ENCODE peak calls at places on chromosomes 1 and 21, in five cellular contexts. One of them, this sample, is unnamed.

GRCh38 chr1:2413495-2414296 is 1.3 kb upstream of the PEX10 start:
- DNase-seq in NCI-H2081 treated with DMSO at 0.1 percent for 48 hours: no peak
- DNase-seq in NCI-H1417: no peak
- DNase-seq in mesendoderm: peak; percentile 44
- DNase-seq in NK-92 treated with Interleukin-12 subunit alpha and Interleukin-12 subunit beta, amount 100 ng/mL, for 24 hours: no peak
- DNase-seq in this sample: no peak

GRCh38 chr1:166261511-166261910 is 94.7 kb upstream of the FAM78B start:
- DNase-seq in NCI-H2081 treated with DMSO at 0.1 percent for 48 hours: no peak
- DNase-seq in NCI-H1417: no peak
- DNase-seq in mesendoderm: no peak
- DNase-seq in NK-92 treated with Interleukin-12 subunit alpha and Interleukin-12 subunit beta, amount 100 ng/mL, for 24 hours: no peak
- DNase-seq in this sample: no peak

GRCh38 chr1:30461640-30462039 is 261.7 kb downstream of the MATN1 start:
- DNase-seq in NCI-H2081 treated with DMSO at 0.1 percent for 48 hours: no peak
- DNase-seq in NCI-H1417: no peak
- DNase-seq in mesendoderm: no peak
- DNase-seq in NK-92 treated with Interleukin-12 subunit alpha and Interleukin-12 subunit beta, amount 100 ng/mL, for 24 hours: no peak
- DNase-seq in this sample: no peak

GRCh38 chr1:24309762-24310485 is 9.2 kb upstream of the GRHL3 start:
- DNase-seq in NCI-H2081 treated with DMSO at 0.1 percent for 48 hours: no peak
- DNase-seq in NCI-H1417: no peak
- DNase-seq in mesendoderm: peak; percentile 73
- DNase-seq in NK-92 treated with Interleukin-12 subunit alpha and Interleukin-12 subunit beta, amount 100 ng/mL, for 24 hours: no peak
- DNase-seq in this sample: no peak

GRCh38 chr1:110337704-110338199 is 1.4 kb upstream of the RBM15 start:
- DNase-seq in NCI-H2081 treated with DMSO at 0.1 percent for 48 hours: no peak
- DNase-seq in NCI-H1417: peak; percentile 78
- DNase-seq in mesendoderm: peak; percentile 77
- DNase-seq in NK-92 treated with Interleukin-12 subunit alpha and Interleukin-12 subunit beta, amount 100 ng/mL, for 24 hours: peak; percentile 58
- DNase-seq in this sample: peak; percentile 56

GRCh38 chr1:165367375-165367993 is 11.0 kb upstream of the LMX1A start:
- DNase-seq in NCI-H2081 treated with DMSO at 0.1 percent for 48 hours: no peak
- DNase-seq in NCI-H1417: peak; percentile 61
- DNase-seq in mesendoderm: peak; percentile 88
- DNase-seq in NK-92 treated with Interleukin-12 subunit alpha and Interleukin-12 subunit beta, amount 100 ng/mL, for 24 hours: peak; percentile 46
- DNase-seq in this sample: peak; percentile 80

GRCh38 chr1:43648448-43648847 is 1.5 kb upstream of the KDM4A start:
- DNase-seq in NCI-H2081 treated with DMSO at 0.1 percent for 48 hours: no peak
- DNase-seq in NCI-H1417: no peak
- DNase-seq in mesendoderm: no peak
- DNase-seq in NK-92 treated with Interleukin-12 subunit alpha and Interleukin-12 subunit beta, amount 100 ng/mL, for 24 hours: no peak
- DNase-seq in this sample: no peak

GRCh38 chr1:9784508-9785133 is 39.1 kb downstream of the CLSTN1 start:
- DNase-seq in NCI-H2081 treated with DMSO at 0.1 percent for 48 hours: peak; percentile 30
- DNase-seq in NCI-H1417: peak; percentile 2
- DNase-seq in mesendoderm: peak; percentile 77
- DNase-seq in NK-92 treated with Interleukin-12 subunit alpha and Interleukin-12 subunit beta, amount 100 ng/mL, for 24 hours: peak; percentile 9
- DNase-seq in this sample: peak; percentile 38

GRCh38 chr21:31710586-31710985 is 21.3 kb downstream of the SCAF4 start:
- DNase-seq in NCI-H2081 treated with DMSO at 0.1 percent for 48 hours: no peak
- DNase-seq in NCI-H1417: no peak
- DNase-seq in mesendoderm: no peak
- DNase-seq in NK-92 treated with Interleukin-12 subunit alpha and Interleukin-12 subunit beta, amount 100 ng/mL, for 24 hours: no peak
- DNase-seq in this sample: no peak

GRCh38 chr21:31142600-31142999 is 104.3 kb upstream of the KRTAP19-8 start:
- DNase-seq in NCI-H2081 treated with DMSO at 0.1 percent for 48 hours: no peak
- DNase-seq in NCI-H1417: no peak
- DNase-seq in mesendoderm: peak; percentile 53
- DNase-seq in NK-92 treated with Interleukin-12 subunit alpha and Interleukin-12 subunit beta, amount 100 ng/mL, for 24 hours: no peak
- DNase-seq in this sample: no peak

GRCh38 chr1:202852163-202852904 is 36.6 kb downstream of the RABIF start:
- DNase-seq in NCI-H2081 treated with DMSO at 0.1 percent for 48 hours: peak; percentile 8
- DNase-seq in NCI-H1417: no peak
- DNase-seq in mesendoderm: peak; percentile 93
- DNase-seq in NK-92 treated with Interleukin-12 subunit alpha and Interleukin-12 subunit beta, amount 100 ng/mL, for 24 hours: no peak
- DNase-seq in this sample: no peak

GRCh38 chr1:43549921-43550597 is 19.4 kb downstream of the PTPRF start:
- DNase-seq in NCI-H2081 treated with DMSO at 0.1 percent for 48 hours: peak; percentile 71
- DNase-seq in NCI-H1417: peak; percentile 96
- DNase-seq in mesendoderm: peak; percentile 97
- DNase-seq in NK-92 treated with Interleukin-12 subunit alpha and Interleukin-12 subunit beta, amount 100 ng/mL, for 24 hours: no peak
- DNase-seq in this sample: no peak

GRCh38 chr1:151368000-151368744 is 4.3 kb downstream of the SELENBP1 start:
- DNase-seq in NCI-H2081 treated with DMSO at 0.1 percent for 48 hours: no peak
- DNase-seq in NCI-H1417: no peak
- DNase-seq in mesendoderm: no peak
- DNase-seq in NK-92 treated with Interleukin-12 subunit alpha and Interleukin-12 subunit beta, amount 100 ng/mL, for 24 hours: no peak
- DNase-seq in this sample: no peak

GRCh38 chr21:14742119-14742518 is 196.0 kb upstream of the SAMSN1 start:
- DNase-seq in NCI-H2081 treated with DMSO at 0.1 percent for 48 hours: no peak
- DNase-seq in NCI-H1417: no peak
- DNase-seq in mesendoderm: no peak
- DNase-seq in NK-92 treated with Interleukin-12 subunit alpha and Interleukin-12 subunit beta, amount 100 ng/mL, for 24 hours: no peak
- DNase-seq in this sample: no peak

GRCh38 chr1:232728507-232729263 is 76.5 kb upstream of the MAP10 start:
- DNase-seq in NCI-H2081 treated with DMSO at 0.1 percent for 48 hours: no peak
- DNase-seq in NCI-H1417: no peak
- DNase-seq in mesendoderm: no peak
- DNase-seq in NK-92 treated with Interleukin-12 subunit alpha and Interleukin-12 subunit beta, amount 100 ng/mL, for 24 hours: no peak
- DNase-seq in this sample: no peak

GRCh38 chr1:25837253-25837875 is 17.6 kb downstream of the MTFR1L start:
- DNase-seq in NCI-H2081 treated with DMSO at 0.1 percent for 48 hours: peak; percentile 3
- DNase-seq in NCI-H1417: no peak
- DNase-seq in mesendoderm: peak; percentile 43
- DNase-seq in NK-92 treated with Interleukin-12 subunit alpha and Interleukin-12 subunit beta, amount 100 ng/mL, for 24 hours: no peak
- DNase-seq in this sample: no peak

GRCh38 chr1:94754101-94754500 is 66.1 kb upstream of the SLC44A3 start:
- DNase-seq in NCI-H2081 treated with DMSO at 0.1 percent for 48 hours: no peak
- DNase-seq in NCI-H1417: no peak
- DNase-seq in mesendoderm: no peak
- DNase-seq in NK-92 treated with Interleukin-12 subunit alpha and Interleukin-12 subunit beta, amount 100 ng/mL, for 24 hours: no peak
- DNase-seq in this sample: no peak

GRCh38 chr1:187999973-188000372 is 1171.2 kb downstream of the PLA2G4A start:
- DNase-seq in NCI-H2081 treated with DMSO at 0.1 percent for 48 hours: no peak
- DNase-seq in NCI-H1417: no peak
- DNase-seq in mesendoderm: peak; percentile 8
- DNase-seq in NK-92 treated with Interleukin-12 subunit alpha and Interleukin-12 subunit beta, amount 100 ng/mL, for 24 hours: no peak
- DNase-seq in this sample: peak; percentile 3

GRCh38 chr1:64906447-64906846 is 59.9 kb downstream of the JAK1 start:
- DNase-seq in NCI-H2081 treated with DMSO at 0.1 percent for 48 hours: no peak
- DNase-seq in NCI-H1417: no peak
- DNase-seq in mesendoderm: no peak
- DNase-seq in NK-92 treated with Interleukin-12 subunit alpha and Interleukin-12 subunit beta, amount 100 ng/mL, for 24 hours: no peak
- DNase-seq in this sample: no peak

GRCh38 chr1:109959974-109960744 is 24.4 kb upstream of the AHCYL1 start:
- DNase-seq in NCI-H2081 treated with DMSO at 0.1 percent for 48 hours: peak; percentile 41
- DNase-seq in NCI-H1417: peak; percentile 87
- DNase-seq in mesendoderm: peak; percentile 96
- DNase-seq in NK-92 treated with Interleukin-12 subunit alpha and Interleukin-12 subunit beta, amount 100 ng/mL, for 24 hours: no peak
- DNase-seq in this sample: no peak

GRCh38 chr1:109398343-109399225 is 866 bp upstream of the SORT1 start:
- DNase-seq in NCI-H2081 treated with DMSO at 0.1 percent for 48 hours: no peak
- DNase-seq in NCI-H1417: no peak
- DNase-seq in mesendoderm: no peak
- DNase-seq in NK-92 treated with Interleukin-12 subunit alpha and Interleukin-12 subunit beta, amount 100 ng/mL, for 24 hours: no peak
- DNase-seq in this sample: peak; percentile 62

GRCh38 chr1:208000504-208000903 is 89.6 kb upstream of the CD34 start:
- DNase-seq in NCI-H2081 treated with DMSO at 0.1 percent for 48 hours: no peak
- DNase-seq in NCI-H1417: no peak
- DNase-seq in mesendoderm: no peak
- DNase-seq in NK-92 treated with Interleukin-12 subunit alpha and Interleukin-12 subunit beta, amount 100 ng/mL, for 24 hours: no peak
- DNase-seq in this sample: no peak

GRCh38 chr1:77036560-77036959 is 169.3 kb downstream of the ST6GALNAC5 start:
- DNase-seq in NCI-H2081 treated with DMSO at 0.1 percent for 48 hours: no peak
- DNase-seq in NCI-H1417: no peak
- DNase-seq in mesendoderm: peak; percentile 45
- DNase-seq in NK-92 treated with Interleukin-12 subunit alpha and Interleukin-12 subunit beta, amount 100 ng/mL, for 24 hours: no peak
- DNase-seq in this sample: no peak

GRCh38 chr21:42030311-42030710 is 20.2 kb upstream of the ZBTB21 start:
- DNase-seq in NCI-H2081 treated with DMSO at 0.1 percent for 48 hours: no peak
- DNase-seq in NCI-H1417: no peak
- DNase-seq in mesendoderm: no peak
- DNase-seq in NK-92 treated with Interleukin-12 subunit alpha and Interleukin-12 subunit beta, amount 100 ng/mL, for 24 hours: no peak
- DNase-seq in this sample: no peak

GRCh38 chr1:191963781-191964455 is 194.3 kb upstream of the RGS18 start:
- DNase-seq in NCI-H2081 treated with DMSO at 0.1 percent for 48 hours: no peak
- DNase-seq in NCI-H1417: no peak
- DNase-seq in mesendoderm: peak; percentile 7
- DNase-seq in NK-92 treated with Interleukin-12 subunit alpha and Interleukin-12 subunit beta, amount 100 ng/mL, for 24 hours: no peak
- DNase-seq in this sample: no peak

GRCh38 chr1:52032785-52033131 is 852 bp downstream of the KTI12 start:
- DNase-seq in NCI-H2081 treated with DMSO at 0.1 percent for 48 hours: no peak
- DNase-seq in NCI-H1417: peak; percentile 64
- DNase-seq in mesendoderm: peak; percentile 50
- DNase-seq in NK-92 treated with Interleukin-12 subunit alpha and Interleukin-12 subunit beta, amount 100 ng/mL, for 24 hours: no peak
- DNase-seq in this sample: no peak

GRCh38 chr21:26028183-26028582 is 142.4 kb downstream of the APP start:
- DNase-seq in NCI-H2081 treated with DMSO at 0.1 percent for 48 hours: no peak
- DNase-seq in NCI-H1417: no peak
- DNase-seq in mesendoderm: no peak
- DNase-seq in NK-92 treated with Interleukin-12 subunit alpha and Interleukin-12 subunit beta, amount 100 ng/mL, for 24 hours: no peak
- DNase-seq in this sample: peak; percentile 70

GRCh38 chr1:56627636-56628039 is 17.5 kb upstream of the PRKAA2 start:
- DNase-seq in NCI-H2081 treated with DMSO at 0.1 percent for 48 hours: no peak
- DNase-seq in NCI-H1417: no peak
- DNase-seq in mesendoderm: peak; percentile 33
- DNase-seq in NK-92 treated with Interleukin-12 subunit alpha and Interleukin-12 subunit beta, amount 100 ng/mL, for 24 hours: no peak
- DNase-seq in this sample: no peak

GRCh38 chr21:45525910-45526306 is 16.3 kb downstream of the SLC19A1 start:
- DNase-seq in NCI-H2081 treated with DMSO at 0.1 percent for 48 hours: no peak
- DNase-seq in NCI-H1417: no peak
- DNase-seq in mesendoderm: no peak
- DNase-seq in NK-92 treated with Interleukin-12 subunit alpha and Interleukin-12 subunit beta, amount 100 ng/mL, for 24 hours: no peak
- DNase-seq in this sample: no peak

GRCh38 chr1:61808968-61809367 is 66.7 kb downstream of the PATJ start:
- DNase-seq in NCI-H2081 treated with DMSO at 0.1 percent for 48 hours: no peak
- DNase-seq in NCI-H1417: no peak
- DNase-seq in mesendoderm: no peak
- DNase-seq in NK-92 treated with Interleukin-12 subunit alpha and Interleukin-12 subunit beta, amount 100 ng/mL, for 24 hours: no peak
- DNase-seq in this sample: no peak

GRCh38 chr1:53959664-53960250 is 13.6 kb downstream of the LRRC42 start:
- DNase-seq in NCI-H2081 treated with DMSO at 0.1 percent for 48 hours: no peak
- DNase-seq in NCI-H1417: peak; percentile 19
- DNase-seq in mesendoderm: peak; percentile 63
- DNase-seq in NK-92 treated with Interleukin-12 subunit alpha and Interleukin-12 subunit beta, amount 100 ng/mL, for 24 hours: no peak
- DNase-seq in this sample: no peak

GRCh38 chr1:11654571-11655262 is at the start of gene FBXO44:
- DNase-seq in NCI-H2081 treated with DMSO at 0.1 percent for 48 hours: no peak
- DNase-seq in NCI-H1417: peak; percentile 31
- DNase-seq in mesendoderm: peak; percentile 81
- DNase-seq in NK-92 treated with Interleukin-12 subunit alpha and Interleukin-12 subunit beta, amount 100 ng/mL, for 24 hours: no peak
- DNase-seq in this sample: no peak

GRCh38 chr21:15204887-15205286 is 140.1 kb upstream of the NRIP1 start:
- DNase-seq in NCI-H2081 treated with DMSO at 0.1 percent for 48 hours: no peak
- DNase-seq in NCI-H1417: no peak
- DNase-seq in mesendoderm: no peak
- DNase-seq in NK-92 treated with Interleukin-12 subunit alpha and Interleukin-12 subunit beta, amount 100 ng/mL, for 24 hours: no peak
- DNase-seq in this sample: no peak

GRCh38 chr21:26751305-26751704 is 93.9 kb downstream of the ADAMTS1 start:
- DNase-seq in NCI-H2081 treated with DMSO at 0.1 percent for 48 hours: no peak
- DNase-seq in NCI-H1417: no peak
- DNase-seq in mesendoderm: no peak
- DNase-seq in NK-92 treated with Interleukin-12 subunit alpha and Interleukin-12 subunit beta, amount 100 ng/mL, for 24 hours: no peak
- DNase-seq in this sample: no peak